ENCODE peak calls at places on chromosomes 16 and 17, in ten cellular contexts. V is H7; Z is sigmoid colon; B is fibroblast of lung; I is CD8-positive, alpha-beta memory T cell; E is suprapubic skin; K is HCT116; X is mammary epithelial cell; Q is aorta; P is GM23338. M is an unnamed sample. For H3K27me3, the result is how much of the 10 kb centered on the place peaks cover.

GRCh38 chr17:66373944-66374817 is 71.8 kb downstream of the PRKCA start:
- DNase-seq in V (peak), Z (no peak), B (peak), I (peak), E (no peak), K (no peak), X (no peak), Q (no peak), P (peak), M (peak)

GRCh38 chr17:36544049-36544319 is 735 bp upstream of the GGNBP2 start:
- DNase-seq in V (no peak), Z (peak), B (no peak), I (no peak), E (no peak), K (no peak), X (peak), Q (no peak), P (peak), M (peak)

GRCh38 chr16:2964416-2965223 is 545 bp downstream of the KREMEN2 start:
- DNase-seq in V (peak), Z (no peak), B (no peak), I (peak), E (peak), K (peak), X (peak), Q (no peak), P (peak), M (peak)

GRCh38 chr17:49495842-49496182 is 719 bp downstream of the NGFR start:
- DNase-seq in V (peak), Z (no peak), B (no peak), I (no peak), E (no peak), K (no peak), X (no peak), Q (no peak), P (peak), M (no peak)

GRCh38 chr17:41547921-41548843 is 20.1 kb upstream of the KRT19 start:
- DNase-seq in V (no peak), Z (peak), B (peak), I (no peak), E (no peak), K (peak), X (peak), Q (peak), P (no peak), M (peak)

GRCh38 chr17:12909511-12909910 is 108.3 kb downstream of the ELAC2 start:
- DNase-seq in V (no peak), Z (no peak), B (no peak), I (no peak), E (no peak), K (no peak), X (no peak), Q (no peak), P (peak), M (no peak)

GRCh38 chr17:14351493-14351892 is 50.6 kb downstream of the HS3ST3B1 start:
- DNase-seq in V (no peak), Z (no peak), B (no peak), I (no peak), E (no peak), K (no peak), X (no peak), Q (no peak), P (no peak), M (no peak)

GRCh38 chr17:41666336-41666680 is 22.4 kb upstream of the EIF1 start:
- DNase-seq in V (peak), Z (peak), B (peak), I (peak), E (no peak), K (no peak), X (peak), Q (no peak), P (peak), M (peak)

GRCh38 chr16:85543998-85544397 is 69.1 kb upstream of the GSE1 start:
- DNase-seq in V (no peak), Z (no peak), B (no peak), I (no peak), E (no peak), K (no peak), X (no peak), Q (no peak), P (no peak), M (no peak)

GRCh38 chr16:66619534-66620418 is 15.3 kb downstream of the CMTM3 start:
- DNase-seq in V (no peak), Z (no peak), B (peak), I (no peak), E (no peak), K (no peak), X (peak), Q (no peak), P (no peak), M (no peak)

GRCh38 chr17:10127819-10128375 is 70.5 kb downstream of the GAS7 start:
- DNase-seq in V (peak), Z (peak), B (peak), I (no peak), E (peak), K (no peak), X (no peak), Q (peak), P (peak), M (no peak)

GRCh38 chr17:81295678-81296381 is 723 bp upstream of the SLC38A10 start:
- DNase-seq in V (peak), Z (no peak), B (peak), I (peak), E (no peak), K (peak), X (peak), Q (peak), P (peak), M (peak)

GRCh38 chr16:69930117-69930776 is 20.9 kb upstream of the CLEC18A start:
- DNase-seq in V (peak), Z (no peak), B (peak), I (peak), E (no peak), K (peak), X (peak), Q (peak), P (peak), M (peak)

GRCh38 chr17:73542323-73542722 is 101.9 kb downstream of the SDK2 start:
- DNase-seq in V (peak), Z (no peak), B (no peak), I (no peak), E (no peak), K (no peak), X (no peak), Q (no peak), P (no peak), M (no peak)
- H3K27me3 ChIP-seq in V (under half), Z (under half), B (under half), I (under half), E (under half), K (under half), X (under half), Q (under half), P (under half), M (under half)

GRCh38 chr17:77701996-77702395 is 256.5 kb upstream of the TNRC6C start:
- DNase-seq in V (no peak), Z (no peak), B (no peak), I (no peak), E (no peak), K (no peak), X (no peak), Q (peak), P (no peak), M (no peak)

GRCh38 chr17:77697480-77698400 is 260.8 kb upstream of the TNRC6C start:
- DNase-seq in V (peak), Z (no peak), B (no peak), I (no peak), E (no peak), K (no peak), X (no peak), Q (peak), P (no peak), M (no peak)

GRCh38 chr17:77696720-77697460 is 261.6 kb upstream of the TNRC6C start:
- DNase-seq in V (peak), Z (no peak), B (no peak), I (no peak), E (no peak), K (no peak), X (no peak), Q (peak), P (peak), M (no peak)

GRCh38 chr17:77698903-77699615 is 259.4 kb upstream of the TNRC6C start:
- DNase-seq in V (no peak), Z (no peak), B (no peak), I (no peak), E (no peak), K (no peak), X (no peak), Q (peak), P (no peak), M (no peak)

DNA sequence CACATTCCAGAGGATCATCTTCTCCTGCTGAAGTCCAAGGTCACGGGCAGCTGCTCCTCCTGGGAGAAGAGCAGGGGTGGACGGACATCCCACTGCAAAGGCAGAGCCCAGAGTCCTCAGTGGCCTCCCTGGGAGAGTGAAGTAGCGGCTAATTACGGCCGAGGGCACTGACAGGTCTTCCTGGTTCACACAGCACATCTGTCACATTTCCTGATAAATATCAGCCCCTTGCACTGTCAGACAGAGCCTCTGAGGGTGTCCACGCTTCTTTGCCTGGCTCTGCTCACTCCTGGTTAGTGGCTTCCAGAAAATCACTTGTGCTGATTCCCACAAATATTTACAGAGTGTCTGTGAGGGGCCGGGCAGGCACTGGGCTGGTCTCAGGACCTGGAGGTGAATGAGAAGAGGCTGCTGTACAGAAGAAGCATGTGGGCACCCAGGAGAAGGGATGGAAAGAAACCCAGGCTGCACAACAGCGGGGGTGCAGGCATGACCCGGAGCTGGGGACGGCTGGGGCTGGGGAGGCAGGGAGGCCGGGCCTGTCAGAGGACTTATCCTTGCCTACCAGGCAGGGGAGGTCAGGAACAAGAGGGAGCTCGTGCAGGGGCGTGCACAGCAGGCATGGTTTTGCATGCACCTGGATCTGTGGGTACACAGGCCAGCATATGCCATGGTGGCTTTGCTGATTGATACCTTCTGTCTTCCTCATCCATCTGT is 258.2 kb upstream of the TNRC6C start:
- DNase-seq in V (no peak), Z (no peak), B (no peak), I (no peak), E (no peak), K (no peak), X (no peak), Q (peak), P (no peak), M (no peak)
- H3K27me3 ChIP-seq in V (under half), Z (under half), B (under half), I (under half), E (under half), K (under half), X (under half), Q (under half), P (under half), M (under half)

GRCh38 chr17:1467258-1467657 is 11.2 kb upstream of the CRK start:
- DNase-seq in V (no peak), Z (no peak), B (no peak), I (no peak), E (no peak), K (no peak), X (no peak), Q (no peak), P (no peak), M (no peak)

GRCh38 chr17:1460233-1460632 is 4.2 kb upstream of the CRK start:
- DNase-seq in V (peak), Z (peak), B (no peak), I (no peak), E (peak), K (no peak), X (peak), Q (peak), P (no peak), M (peak)

GRCh38 chr17:1461193-1461944 is 5.3 kb upstream of the CRK start:
- DNase-seq in V (no peak), Z (no peak), B (no peak), I (no peak), E (no peak), K (no peak), X (no peak), Q (no peak), P (peak), M (no peak)

GRCh38 chr17:1464186-1464585 is 8.2 kb upstream of the CRK start:
- DNase-seq in V (no peak), Z (no peak), B (no peak), I (no peak), E (no peak), K (no peak), X (no peak), Q (no peak), P (no peak), M (no peak)

GRCh38 chr17:1462164-1463112 is 6.4 kb upstream of the CRK start:
- DNase-seq in V (no peak), Z (no peak), B (no peak), I (no peak), E (no peak), K (no peak), X (no peak), Q (no peak), P (no peak), M (peak)
- H3K27me3 ChIP-seq in V (under half), Z (under half), B (under half), I (under half), E (under half), K (under half), X (under half), Q (under half), P (under half), M (under half)

GRCh38 chr17:47733414-47734288 is 615 bp downstream of the TBX21 start:
- DNase-seq in V (peak), Z (peak), B (no peak), I (no peak), E (peak), K (no peak), X (no peak), Q (peak), P (peak), M (no peak)
- H3K27me3 ChIP-seq in V (half or more), Z (half or more), B (half or more), I (under half), E (half or more), K (under half), X (under half), Q (under half), P (half or more), M (under half)

GRCh38 chr17:7144203-7144602 is 29.6 kb upstream of the ASGR2 start:
- DNase-seq in V (no peak), Z (no peak), B (no peak), I (no peak), E (no peak), K (no peak), X (no peak), Q (peak), P (peak), M (no peak)

GRCh38 chr17:7146115-7146514 is 31.5 kb upstream of the ASGR2 start:
- DNase-seq in V (peak), Z (no peak), B (no peak), I (no peak), E (no peak), K (no peak), X (no peak), Q (no peak), P (peak), M (no peak)

GRCh38 chr17:7139400-7139799 is 24.8 kb upstream of the ASGR2 start:
- DNase-seq in V (no peak), Z (no peak), B (no peak), I (no peak), E (no peak), K (no peak), X (no peak), Q (no peak), P (no peak), M (peak)

GRCh38 chr17:7138800-7139381 is 24.3 kb upstream of the ASGR2 start:
- DNase-seq in V (no peak), Z (no peak), B (no peak), I (no peak), E (no peak), K (no peak), X (peak), Q (no peak), P (no peak), M (no peak)

DNA sequence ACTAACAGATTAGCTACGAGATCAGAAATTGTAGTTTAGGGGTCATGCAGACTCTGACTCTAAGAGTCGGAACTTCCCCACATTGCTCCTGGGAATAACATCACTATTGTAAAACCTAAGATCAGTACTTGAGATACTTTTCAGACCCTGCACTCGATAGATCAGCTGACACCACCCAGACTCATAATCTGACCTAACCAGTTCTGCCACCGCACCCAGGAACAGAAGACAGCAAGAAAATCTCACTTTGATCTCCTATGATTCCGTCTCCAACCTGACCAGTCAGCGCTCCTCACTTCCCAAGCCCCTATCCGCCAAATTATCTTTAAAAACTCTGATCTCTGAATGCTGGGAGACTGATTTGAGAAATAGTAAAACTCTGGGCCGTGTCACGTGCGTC is 27.2 kb upstream of the ASGR2 start:
- DNase-seq in V (no peak), Z (no peak), B (no peak), I (no peak), E (no peak), K (no peak), X (peak), Q (no peak), P (no peak), M (peak)
- H3K27me3 ChIP-seq in V (under half), Z (under half), B (under half), I (under half), E (under half), K (under half), X (under half), Q (under half), P (under half), M (under half)

GRCh38 chr16:167117-167462 is 1.3 kb downstream of the HBM start:
- DNase-seq in V (no peak), Z (no peak), B (no peak), I (no peak), E (no peak), K (no peak), X (no peak), Q (no peak), P (no peak), M (no peak)
- H3K27me3 ChIP-seq in V (half or more), Z (half or more), B (under half), I (under half), E (half or more), K (under half), X (under half), Q (under half), P (half or more), M (under half)

DNA sequence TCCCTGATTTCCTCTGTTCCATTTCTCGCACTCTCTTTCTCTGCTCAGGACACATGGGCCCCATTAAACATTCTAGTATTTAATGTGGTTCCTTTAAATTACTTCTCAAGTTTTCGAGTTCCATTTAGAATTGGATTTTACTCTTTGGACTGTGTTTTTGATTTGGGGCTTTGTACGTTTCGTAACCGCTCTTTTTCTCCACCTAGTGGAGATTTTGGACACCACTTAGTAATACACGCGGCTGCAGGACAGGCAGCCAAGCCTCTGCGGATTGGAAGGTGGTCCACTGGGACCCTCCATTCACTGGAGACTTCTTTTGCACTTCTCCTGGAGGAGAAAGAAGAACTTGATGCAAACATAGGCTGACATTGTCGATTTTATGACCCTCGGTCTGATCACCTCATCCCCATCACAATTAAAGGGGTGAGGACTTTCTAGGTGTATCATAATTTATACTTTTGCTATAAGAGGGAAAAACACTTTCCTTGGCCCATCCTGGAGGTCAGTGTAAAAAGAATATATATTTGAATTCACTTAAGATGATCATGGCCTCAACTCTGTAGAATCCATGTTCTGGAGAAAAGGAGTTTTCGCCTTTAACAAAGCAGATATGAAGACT is 85.8 kb downstream of the NOG start:
- DNase-seq in V (peak), Z (no peak), B (peak), I (no peak), E (no peak), K (peak), X (peak), Q (no peak), P (peak), M (peak)
- H3K27me3 ChIP-seq in V (under half), Z (under half), B (under half), I (under half), E (half or more), K (under half), X (under half), Q (under half), P (half or more), M (under half)